ENCODE peak calls at places on chromosomes 16 and 17, in four cellular contexts. N, Y, K and Q are unnamed samples.
A peak's percentile ranks its signal among the peaks of the same experiment; 100 is the strongest.

GRCh38 chr17:29645516-29646051 is 22.9 kb upstream of the CORO6 start:
- DNase-seq in N (no peak), Y (peak; percentile 94), K (no peak), Q (no peak)

GRCh38 chr16:11665071-11665491 is 3.2 kb upstream of the SNN start:
- DNase-seq in N (no peak), Y (no peak), K (peak; percentile 55), Q (peak; percentile 76)

GRCh38 chr16:79047337-79047736 is 553.2 kb downstream of the MAF start:
- DNase-seq in N (peak; percentile 18), Y (no peak), K (no peak), Q (peak; percentile 27)

GRCh38 chr17:63973930-63974593 is 1.3 kb upstream of the SCN4A start:
- DNase-seq in N (peak; percentile 63), Y (peak; percentile 65), K (no peak), Q (no peak)

GRCh38 chr16:27735031-27735430 is 185.1 kb downstream of the KATNIP start:
- DNase-seq in N (no peak), Y (no peak), K (no peak), Q (no peak)

GRCh38 chr16:59905628-59906027 is 1171.5 kb upstream of the GOT2 start:
- DNase-seq in N (peak; percentile 50), Y (peak; percentile 24), K (no peak), Q (no peak)

GRCh38 chr17:74870512-74870911 is 2.3 kb downstream of the FDXR start:
- DNase-seq in N (peak; percentile 37), Y (peak; percentile 73), K (no peak), Q (no peak)

GRCh38 chr16:11177578-11178130 is 78.3 kb downstream of the SOCS1 start:
- DNase-seq in N (no peak), Y (no peak), K (no peak), Q (no peak)

GRCh38 chr16:1721372-1721771 is 15.4 kb downstream of the MAPK8IP3 start:
- DNase-seq in N (no peak), Y (no peak), K (no peak), Q (no peak)

GRCh38 chr17:18920911-18921441 is 31.0 kb upstream of the SLC5A10 start:
- DNase-seq in N (peak; percentile 74), Y (peak; percentile 56), K (no peak), Q (peak; percentile 62)

GRCh38 chr17:67121317-67121887 is 77.0 kb downstream of the CACNG1 start:
- DNase-seq in N (no peak), Y (no peak), K (no peak), Q (no peak)

GRCh38 chr17:40315678-40316570 is 6.9 kb downstream of the RARA start:
- DNase-seq in N (no peak), Y (no peak), K (no peak), Q (no peak)

DNA sequence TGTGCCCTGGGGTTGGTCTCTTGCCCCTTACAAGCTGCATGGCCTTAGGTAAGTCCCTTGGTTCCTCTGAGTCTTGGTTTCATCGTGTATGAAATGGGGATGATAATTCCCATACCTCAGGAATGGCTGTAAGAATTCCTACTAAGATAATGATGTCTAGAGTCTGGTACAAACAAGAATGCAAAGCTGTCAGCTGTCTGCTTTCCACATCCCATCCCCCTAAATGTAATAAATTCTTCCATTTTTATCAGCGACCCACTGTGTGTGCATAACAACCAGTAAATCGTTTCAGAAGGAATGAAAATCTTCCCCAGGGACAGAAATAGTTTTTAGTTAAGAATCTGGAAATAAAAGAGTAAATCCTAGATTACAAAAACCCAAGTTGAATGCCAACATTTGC is 95.4 kb downstream of the CPPED1 start:
- DNase-seq in N (no peak), Y (no peak), K (no peak), Q (no peak)
- TF ChIP-seq EZH2phosphoT487 in N (no peak), Y (no peak), K (no peak), Q (no peak)

GRCh38 chr16:89178453-89179147 is 7.1 kb downstream of the CDH15 start:
- DNase-seq in N (no peak), Y (no peak), K (no peak), Q (no peak)
- H3K79me2 ChIP-seq in N (no peaks in the 10 kb centered on the region), Y (no peaks in the 10 kb centered on the region), K (no peaks in the 10 kb centered on the region), Q (no peaks in the 10 kb centered on the region)

GRCh38 chr16:89920723-89921122 is 2.1 kb downstream of the MC1R start:
- DNase-seq in N (no peak), Y (peak; percentile 81), K (no peak), Q (no peak)

GRCh38 chr16:89919535-89920406 is 1.1 kb downstream of the MC1R start:
- DNase-seq in N (no peak), Y (no peak), K (no peak), Q (no peak)

GRCh38 chr16:89917773-89918452 is 749 bp upstream of the MC1R start:
- DNase-seq in N (peak; percentile 63), Y (peak; percentile 89), K (peak; percentile 56), Q (peak; percentile 96)

GRCh38 chr16:89921131-89921698 is 1.9 kb upstream of the TUBB3 start:
- DNase-seq in N (no peak), Y (peak; percentile 41), K (peak; percentile 36), Q (peak; percentile 59)

DNA sequence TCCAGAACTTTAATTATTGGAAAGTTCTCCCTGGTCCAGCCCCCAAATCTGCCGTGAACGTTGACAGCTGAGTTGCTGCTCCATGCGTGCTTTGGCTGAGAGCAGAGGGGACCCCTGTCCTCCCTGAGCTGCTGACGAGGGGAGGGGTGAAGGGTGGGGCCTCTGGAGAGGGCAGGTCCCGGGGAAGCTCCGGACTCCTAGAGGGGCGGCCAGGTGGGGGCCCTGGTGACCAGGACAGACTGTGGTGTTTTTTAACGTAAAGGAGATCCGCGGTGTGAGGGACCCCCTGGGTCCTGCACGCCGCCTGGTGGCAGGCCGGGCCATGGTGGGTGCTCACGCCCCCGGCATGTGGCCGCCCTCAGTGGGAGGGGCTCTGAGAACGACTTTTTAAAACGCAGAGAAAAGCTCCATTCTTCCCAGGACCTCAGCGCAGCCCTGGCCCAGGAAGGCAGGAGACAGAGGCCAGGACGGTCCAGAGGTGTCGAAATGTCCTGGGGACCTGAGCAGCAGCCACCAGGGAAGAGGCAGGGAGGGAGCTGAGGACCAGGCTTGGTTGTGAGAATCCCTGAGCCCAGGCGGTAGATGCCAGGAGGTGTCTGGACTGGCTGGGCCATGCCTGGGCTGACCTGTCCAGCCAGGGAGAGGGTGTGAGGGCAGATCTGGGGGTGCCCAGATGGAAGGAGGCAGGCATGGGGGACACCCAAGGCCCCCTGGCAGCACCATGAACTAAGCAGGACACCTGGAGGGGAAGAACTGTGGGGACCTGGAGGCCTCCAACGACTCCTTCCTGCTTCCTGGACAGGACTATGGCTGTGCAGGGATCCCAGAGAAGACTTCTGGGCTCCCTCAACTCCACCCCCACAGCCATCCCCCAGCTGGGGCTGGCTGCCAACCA is at the start of gene MC1R:
- DNase-seq in N (no peak), Y (peak; percentile 68), K (peak; percentile 62), Q (peak; percentile 87)
- H2AFZ ChIP-seq in N (peak within 1 kb of the TSS; percentile 83), Y (peak within 1 kb of the TSS; percentile 59), K (peak within 1 kb of the TSS; percentile 94), Q (peak within 1 kb of the TSS; percentile 42)

DNA sequence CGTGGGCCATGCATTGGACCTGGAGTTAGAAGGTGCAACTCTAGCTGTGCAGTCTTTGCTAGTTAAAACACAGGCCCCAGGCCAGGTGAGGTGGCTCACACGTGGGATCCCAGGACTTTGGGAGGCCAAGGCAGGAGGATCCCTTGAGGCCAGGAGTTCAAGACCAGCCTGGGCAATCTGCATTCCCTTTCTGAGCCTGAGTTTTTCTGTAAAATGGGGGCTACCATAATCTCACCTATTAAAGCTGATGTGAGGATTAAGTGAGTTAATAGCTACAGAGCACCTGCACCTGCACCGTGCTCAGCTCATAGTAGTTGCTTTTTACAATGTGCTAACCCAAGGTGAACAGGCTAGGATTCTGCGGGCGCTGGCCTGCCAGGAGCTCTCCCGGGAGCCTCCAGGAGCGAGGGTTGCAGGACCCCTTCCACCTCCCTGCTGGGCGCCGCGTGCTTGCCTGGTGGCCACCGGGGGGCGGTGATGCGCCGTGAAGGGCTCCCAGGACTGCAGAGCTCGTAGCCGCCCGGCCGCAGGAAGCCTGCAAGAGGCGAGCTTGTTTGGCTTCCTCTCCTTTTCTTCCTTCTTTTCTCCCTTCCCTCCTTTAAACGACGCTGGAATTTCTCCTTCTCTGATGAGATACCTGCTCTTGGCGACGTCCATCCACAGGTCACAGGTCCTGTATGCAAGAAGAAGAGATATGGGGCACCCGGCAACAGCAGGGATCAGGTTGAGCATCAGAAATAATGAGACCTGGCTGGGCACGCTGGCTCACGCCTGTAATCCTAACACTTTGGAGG is 51.3 kb downstream of the ZFP90 start:
- DNase-seq in N (peak; percentile 67), Y (peak; percentile 82), K (peak; percentile 86), Q (peak; percentile 34)
- TF ChIP-seq EZH2phosphoT487 in N (no peak), Y (no peak), K (no peak), Q (no peak)

DNA sequence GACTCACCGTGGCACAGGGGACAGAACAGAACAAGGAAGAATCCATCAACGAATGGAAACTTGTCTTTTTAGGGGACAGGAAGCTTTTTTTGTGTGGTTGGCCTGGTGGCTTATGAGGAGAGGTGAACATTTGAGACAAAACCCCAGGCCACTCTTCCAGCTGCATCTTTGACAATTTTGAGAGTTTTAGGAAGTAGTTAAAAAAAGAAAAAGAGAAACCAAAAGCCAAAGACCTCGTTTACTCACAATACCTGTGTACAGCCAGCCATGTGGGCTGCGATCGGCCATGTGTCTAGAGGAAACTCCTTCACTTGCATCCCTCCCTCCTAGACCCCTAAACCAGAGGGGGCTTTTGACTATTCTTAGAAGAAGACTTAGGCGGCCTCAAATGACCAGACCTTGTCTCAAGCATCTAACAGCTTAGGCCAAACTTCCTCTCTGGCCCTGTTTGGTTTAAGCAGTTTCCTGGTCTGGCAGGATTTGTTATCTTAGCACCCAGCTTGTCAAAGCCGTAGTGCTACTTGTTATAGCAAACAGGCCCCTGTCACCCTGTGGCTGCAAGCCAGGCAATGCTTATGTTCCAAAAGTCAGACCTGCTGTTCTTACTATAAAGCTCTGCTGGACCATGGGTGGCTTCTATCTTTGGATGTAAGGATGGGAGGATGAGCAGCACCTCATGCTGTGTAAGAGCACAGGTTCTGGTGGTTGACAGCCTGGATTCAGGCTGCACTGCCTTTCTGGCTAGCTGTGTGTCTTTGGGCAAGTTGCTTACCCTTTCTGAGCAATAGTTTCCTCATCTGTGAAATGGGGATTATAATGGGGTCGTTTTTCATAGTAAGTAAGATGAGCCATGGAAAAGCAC is 17.7 kb downstream of the KSR1 start:
- DNase-seq in N (no peak), Y (no peak), K (no peak), Q (peak; percentile 52)
- H3K79me2 ChIP-seq in N (no peaks in the 10 kb centered on the region), Y (no peaks in the 10 kb centered on the region), K (peaks cover 74% of the 10 kb centered on the region), Q (no peaks in the 10 kb centered on the region)